ENCODE peak calls at places on chromosomes 11 and 22, in five cellular contexts. B, Q, N, E and M are unnamed samples.

GRCh38 chr11:64449381-64450167 is 90.6 kb downstream of the RPS6KA4 start:
- DNase-seq in B (peak; percentile 55), E (no peak), N (no peak), Q (no peak), M (peak; percentile 45)

GRCh38 chr22:19937616-19938473 is 3.7 kb upstream of the COMT start:
- DNase-seq in B (no peak), Q (peak; percentile 27), N (no peak), E (no peak), M (no peak)

GRCh38 chr11:35272391-35272821 is 133.4 kb downstream of the CD44 start:
- DNase-seq in N (no peak), E (no peak), B (no peak), Q (no peak), M (no peak)

GRCh38 chr11:94855666-94856065 is 87.5 kb downstream of the AMOTL1 start:
- DNase-seq in E (no peak), B (no peak), Q (no peak), N (no peak), M (no peak)

GRCh38 chr11:69455969-69456368 is 25.5 kb upstream of the LINC01488 start:
- DNase-seq in N (no peak), E (no peak), B (no peak), Q (no peak), M (no peak)

GRCh38 chr22:30575011-30575671 is 676 bp upstream of the GAL3ST1 start:
- DNase-seq in E (peak; percentile 25), Q (peak; percentile 74), B (no peak), N (no peak), M (peak; percentile 48)

GRCh38 chr22:25748704-25749103 is 6.7 kb downstream of the MYO18B start:
- DNase-seq in B (no peak), E (no peak), N (no peak), Q (no peak), M (no peak)

GRCh38 chr11:61709572-61709971 is 29.4 kb downstream of the DAGLA start:
- DNase-seq in B (no peak), N (peak; percentile 47), Q (no peak), E (no peak), M (no peak)

GRCh38 chr22:28867191-28867590 is 16.2 kb upstream of the ZNRF3 start:
- DNase-seq in Q (no peak), N (no peak), E (no peak), B (no peak), M (no peak)

GRCh38 chr11:115745545-115746265 is 241.5 kb upstream of the CADM1 start:
- DNase-seq in N (no peak), Q (no peak), E (no peak), B (no peak), M (no peak)

GRCh38 chr11:8032576-8033311 is 45.6 kb downstream of the EIF3F start:
- DNase-seq in E (no peak), B (no peak), N (no peak), Q (no peak), M (no peak)

GRCh38 chr11:120372296-120372695 is 36.1 kb downstream of the ARHGEF12 start:
- DNase-seq in B (no peak), N (no peak), Q (no peak), E (no peak), M (no peak)

GRCh38 chr11:46520971-46521745 is 72.7 kb downstream of the AMBRA1 start:
- DNase-seq in E (no peak), Q (peak; percentile 84), B (no peak), N (no peak), M (no peak)

GRCh38 chr11:60305906-60306619 is 21.0 kb upstream of the MS4A6E start:
- DNase-seq in E (no peak), B (no peak), N (no peak), Q (no peak), M (no peak)

GRCh38 chr11:66967670-66968425 is 7.3 kb upstream of the C11orf86 start:
- DNase-seq in E (no peak), B (no peak), N (no peak), Q (peak; percentile 72), M (no peak)

GRCh38 chr22:40540265-40540664 is 96.3 kb downstream of the MRTFA start:
- DNase-seq in N (no peak), Q (no peak), E (no peak), B (no peak), M (no peak)

GRCh38 chr22:46303347-46303965 is 6.8 kb downstream of the GTSE1 start:
- DNase-seq in B (no peak), E (no peak), Q (peak; percentile 33), N (no peak), M (no peak)

GRCh38 chr11:12737024-12737423 is 62.8 kb downstream of the TEAD1 start:
- DNase-seq in Q (no peak), N (no peak), E (no peak), B (no peak), M (no peak)

GRCh38 chr11:3196161-3197043 is 22.2 kb downstream of the MRGPRG start:
- DNase-seq in E (no peak), Q (no peak), B (peak; percentile 73), N (no peak), M (no peak)

GRCh38 chr22:44701824-44702478 is at the start of gene PRR5:
- DNase-seq in E (no peak), Q (peak; percentile 77), B (peak; percentile 84), N (peak; percentile 39), M (peak; percentile 61)

GRCh38 chr11:64297722-64298358 is 2.3 kb upstream of the CATSPERZ start:
- DNase-seq in B (no peak), Q (no peak), N (no peak), E (no peak), M (no peak)

GRCh38 chr11:74366576-74366975 is 31.7 kb downstream of the PGM2L1 start:
- DNase-seq in E (no peak), B (no peak), Q (peak; percentile 87), N (no peak), M (no peak)

GRCh38 chr11:121889931-121890330 is 226.1 kb downstream of the BLID start:
- DNase-seq in N (no peak), E (no peak), B (no peak), Q (peak; percentile 78), M (no peak)

GRCh38 chr11:106765849-106766248 is 252.4 kb downstream of the GUCY1A2 start:
- DNase-seq in B (no peak), Q (peak; percentile 2), E (no peak), N (no peak), M (no peak)

GRCh38 chr22:36221799-36222751 is 17.3 kb downstream of the APOL2 start:
- DNase-seq in N (no peak), B (peak; percentile 54), E (no peak), Q (peak; percentile 40), M (no peak)

DNA sequence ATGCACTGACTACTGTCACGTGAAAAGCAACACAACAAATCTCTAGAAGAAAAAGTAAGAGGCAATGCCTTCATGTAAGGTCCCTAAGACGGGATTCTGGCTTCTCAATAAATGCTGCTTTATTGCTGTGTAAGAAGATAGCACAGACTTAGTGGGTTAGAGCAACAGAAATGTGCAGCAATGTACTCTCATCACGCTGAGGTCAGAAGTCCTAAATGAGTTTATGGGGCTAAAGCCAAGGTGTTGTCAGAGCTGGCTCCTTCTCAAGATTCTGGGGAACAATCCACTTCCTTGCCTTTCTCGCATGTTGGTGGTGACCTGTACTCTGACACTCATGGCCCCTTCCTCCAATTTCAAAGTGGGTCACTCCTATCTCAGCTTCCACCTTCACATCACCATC is 93.4 kb downstream of the SHANK2 start:
- DNase-seq in N (no peak), Q (no peak), B (no peak), E (no peak), M (no peak)
- H3K27me3 ChIP-seq in N (no peaks in the 10 kb centered on the region), Q (no peaks in the 10 kb centered on the region), B (no peaks in the 10 kb centered on the region), E (no peaks in the 10 kb centered on the region), M (no peaks in the 10 kb centered on the region)

DNA sequence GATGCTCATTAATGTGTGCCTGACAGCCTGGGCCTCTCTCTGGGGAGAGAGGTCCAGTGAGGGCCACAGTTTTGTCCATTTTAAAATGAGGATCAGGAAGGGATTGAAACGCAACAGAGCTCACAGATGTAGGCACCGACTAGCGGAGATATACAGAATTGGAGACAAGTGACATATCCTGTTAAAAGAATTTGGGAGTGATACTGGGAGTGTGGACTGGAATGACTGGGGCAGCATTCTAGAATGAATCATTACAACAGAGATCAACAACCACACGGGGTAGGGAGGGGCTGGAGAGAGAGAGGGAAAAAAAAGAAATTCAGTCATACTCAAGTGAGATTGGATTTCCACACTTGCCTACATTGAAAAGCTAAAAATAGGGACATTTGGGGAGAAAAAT is 2.5 kb upstream of the NCAM1 start:
- DNase-seq in B (no peak), N (no peak), Q (peak; percentile 41), E (no peak), M (no peak)
- TF ChIP-seq CTCF in B (no peak), N (no peak), Q (peak; percentile 14), E (no peak), M (no peak)

GRCh38 chr22:32255217-32255616 is at the start of gene SLC5A4:
- DNase-seq in B (no peak), N (no peak), E (no peak), Q (no peak), M (no peak)
- H3K27me3 ChIP-seq in B (no peaks in the 10 kb centered on the region), N (no peaks in the 10 kb centered on the region), E (no peaks in the 10 kb centered on the region), Q (no peaks in the 10 kb centered on the region), M (peaks cover 6% of the 10 kb centered on the region)

GRCh38 chr11:83523676-83524075 is 237.5 kb upstream of the CCDC90B start:
- DNase-seq in E (no peak), B (peak; percentile 33), Q (no peak), N (no peak), M (no peak)

GRCh38 chr11:83520849-83521248 is 234.7 kb upstream of the CCDC90B start:
- DNase-seq in Q (no peak), E (no peak), N (no peak), B (no peak), M (no peak)

GRCh38 chr11:83521647-83522596 is 235.8 kb upstream of the CCDC90B start:
- DNase-seq in Q (no peak), B (no peak), N (no peak), E (no peak), M (no peak)
- TF ChIP-seq CTCF in Q (peak; percentile 3), B (no peak), N (no peak), E (no peak), M (no peak)

GRCh38 chr22:50047346-50047745 is 10.8 kb downstream of the TTLL8 start:
- DNase-seq in E (no peak), B (no peak), Q (no peak), N (no peak), M (no peak)
- H3K27me3 ChIP-seq in E (no peaks in the 10 kb centered on the region), B (peaks cover 23% of the 10 kb centered on the region), Q (peaks cover 3% of the 10 kb centered on the region), N (peaks cover 5% of the 10 kb centered on the region), M (peaks cover 35% of the 10 kb centered on the region)

GRCh38 chr22:50599816-50600454 is 658 bp upstream of the MAPK8IP2 start:
- DNase-seq in B (no peak), Q (no peak), E (no peak), N (no peak), M (no peak)

GRCh38 chr22:50597097-50597496 is 3.5 kb upstream of the MAPK8IP2 start:
- DNase-seq in Q (no peak), E (no peak), B (no peak), N (no peak), M (peak; percentile 3)

GRCh38 chr22:50600967-50601668 is 525 bp downstream of the MAPK8IP2 start:
- DNase-seq in B (no peak), N (no peak), E (no peak), Q (no peak), M (peak; percentile 7)

GRCh38 chr22:50600541-50600940 is at the start of gene MAPK8IP2:
- DNase-seq in B (no peak), E (no peak), N (no peak), Q (no peak), M (no peak)

DNA sequence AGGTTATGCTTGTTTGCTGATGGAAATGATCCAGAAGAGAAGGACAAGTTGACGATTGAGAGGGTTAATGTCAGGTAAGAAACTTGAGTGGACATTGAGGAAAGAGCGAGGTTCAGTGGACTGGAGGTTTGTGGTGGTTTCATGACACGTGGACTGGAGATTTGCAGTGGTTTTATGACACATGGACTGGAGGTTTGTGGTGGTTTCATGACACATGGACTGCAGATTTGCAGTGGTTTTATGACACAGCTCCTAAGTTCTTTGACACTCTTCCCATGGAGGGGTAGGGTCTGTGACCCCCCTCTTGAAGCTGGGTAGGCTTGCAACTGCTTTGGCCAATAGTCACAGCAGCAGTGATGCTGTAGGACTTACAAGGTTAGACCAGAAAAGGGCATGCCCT is 5.4 kb upstream of the MAPK8IP2 start:
- DNase-seq in Q (no peak), E (no peak), N (no peak), B (no peak), M (no peak)
- TF ChIP-seq CTCF in Q (no peak), E (no peak), N (no peak), B (no peak), M (no peak)